ENCODE peak calls at places on chromosomes 11 and 22, in seven cellular contexts. X is sciatic nerve; R is Peyer's patch; Z is AG08395; N is stimulated activated naive B cell treated with anti-CD40 and anti-IgM and Interleukin-4, amounts not matched to agents 10 μg/mL and 1 μg/mL and 100 μg/mL, for 72 hours; L is activated T-cell treated with anti-CD3 and anti-CD28 coated beads, Interleukin-2, amount 50 U/mL, for 1 hour; A is stimulated activated CD8-positive, alpha-beta memory T cell treated with anti-CD3 and anti-CD28 coated beads, Interleukin-7, amount 100 ng/mL, for 1 hour. E is an unnamed sample.

GRCh38 chr11:96168623-96169022 is 174.4 kb downstream of the MAML2 start:
- DNase-seq in X (no peak), R (peak), Z (peak), N (no peak), L (no peak), A (no peak), E (no peak)

GRCh38 chr11:111684259-111684658 is 81.9 kb downstream of the PPP2R1B start:
- DNase-seq in X (no peak), R (no peak), Z (no peak), N (no peak), L (no peak), A (no peak), E (no peak)

GRCh38 chr22:32661737-32662586 is 139.5 kb upstream of the TIMP3 start:
- DNase-seq in X (no peak), R (no peak), Z (peak), N (no peak), L (no peak), A (no peak), E (no peak)

GRCh38 chr11:117180020-117180419 is 1.5 kb downstream of the SIDT2 start:
- DNase-seq in X (peak), R (peak), Z (peak), N (no peak), L (no peak), A (no peak), E (no peak)

GRCh38 chr22:23079814-23080521 is 9.6 kb downstream of the GNAZ start:
- DNase-seq in X (no peak), R (no peak), Z (no peak), N (no peak), L (no peak), A (no peak), E (peak)

GRCh38 chr11:84103096-84103495 is 816.9 kb upstream of the CCDC90B start:
- DNase-seq in X (no peak), R (no peak), Z (no peak), N (no peak), L (no peak), A (no peak), E (no peak)

GRCh38 chr11:104823638-104824037 is 74.6 kb downstream of the CASP12 start:
- DNase-seq in X (no peak), R (no peak), Z (no peak), N (no peak), L (no peak), A (no peak), E (no peak)

GRCh38 chr11:71165771-71166170 is 86.6 kb downstream of the SHANK2 start:
- DNase-seq in X (peak), R (peak), Z (no peak), N (no peak), L (no peak), A (no peak), E (no peak)

GRCh38 chr11:6613496-6613895 is 1.5 kb upstream of the TAF10 start:
- DNase-seq in X (no peak), R (no peak), Z (no peak), N (no peak), L (no peak), A (no peak), E (no peak)

GRCh38 chr11:60927061-60927592 is 2.9 kb downstream of the TMEM132A start:
- DNase-seq in X (no peak), R (no peak), Z (no peak), N (no peak), L (no peak), A (no peak), E (no peak)